ENCODE peak calls at places on chromosomes 6 and 20, in five cellular contexts. One of them, this sample, is unnamed.

GRCh38 chr20:35871311-35871771 is 83.0 kb downstream of the SCAND1 start:
- DNase-seq in GM12891: no peak
- DNase-seq in T-helper 1 cell: no peak
- DNase-seq in IMR-90: peak
- DNase-seq in right cardiac atrium: peak
- DNase-seq in this sample: no peak

GRCh38 chr6:3176562-3177355 is 19.4 kb upstream of the TUBB2A start:
- DNase-seq in GM12891: no peak
- DNase-seq in T-helper 1 cell: no peak
- DNase-seq in IMR-90: peak
- DNase-seq in right cardiac atrium: peak
- DNase-seq in this sample: no peak

GRCh38 chr20:46837083-46837482 is 57.6 kb upstream of the EYA2 start:
- DNase-seq in GM12891: no peak
- DNase-seq in T-helper 1 cell: no peak
- DNase-seq in IMR-90: peak
- DNase-seq in right cardiac atrium: no peak
- DNase-seq in this sample: no peak

GRCh38 chr20:611047-611842 is 1.1 kb upstream of the TCF15 start:
- DNase-seq in GM12891: no peak
- DNase-seq in T-helper 1 cell: no peak
- DNase-seq in IMR-90: no peak
- DNase-seq in right cardiac atrium: no peak
- DNase-seq in this sample: no peak

GRCh38 chr20:50368813-50369224 is 141.4 kb upstream of the PTPN1 start:
- DNase-seq in GM12891: no peak
- DNase-seq in T-helper 1 cell: no peak
- DNase-seq in IMR-90: peak
- DNase-seq in right cardiac atrium: no peak
- DNase-seq in this sample: no peak

GRCh38 chr20:25254986-25255680 is 7.2 kb downstream of the PYGB start:
- DNase-seq in GM12891: no peak
- DNase-seq in T-helper 1 cell: no peak
- DNase-seq in IMR-90: no peak
- DNase-seq in right cardiac atrium: peak
- DNase-seq in this sample: no peak

GRCh38 chr20:63066506-63067265 is 59.9 kb upstream of the BHLHE23 start:
- DNase-seq in GM12891: no peak
- DNase-seq in T-helper 1 cell: no peak
- DNase-seq in IMR-90: no peak
- DNase-seq in right cardiac atrium: no peak
- DNase-seq in this sample: peak

GRCh38 chr6:9316831-9317230 is 881.5 kb upstream of the SLC35B3 start:
- DNase-seq in GM12891: no peak
- DNase-seq in T-helper 1 cell: no peak
- DNase-seq in IMR-90: no peak
- DNase-seq in right cardiac atrium: no peak
- DNase-seq in this sample: no peak

GRCh38 chr6:158502593-158502950 is 57.3 kb upstream of the TMEM181 start:
- DNase-seq in GM12891: no peak
- DNase-seq in T-helper 1 cell: no peak
- DNase-seq in IMR-90: no peak
- DNase-seq in right cardiac atrium: no peak
- DNase-seq in this sample: no peak

GRCh38 chr6:41759905-41760579 is 12.8 kb upstream of the PGC start:
- DNase-seq in GM12891: no peak
- DNase-seq in T-helper 1 cell: no peak
- DNase-seq in IMR-90: no peak
- DNase-seq in right cardiac atrium: no peak
- DNase-seq in this sample: no peak

GRCh38 chr6:84707161-84707560 is 57.2 kb downstream of the TBX18 start:
- DNase-seq in GM12891: no peak
- DNase-seq in T-helper 1 cell: no peak
- DNase-seq in IMR-90: no peak
- DNase-seq in right cardiac atrium: no peak
- DNase-seq in this sample: no peak

GRCh38 chr6:34919651-34920050 is 30.6 kb downstream of the ANKS1A start:
- DNase-seq in GM12891: no peak
- DNase-seq in T-helper 1 cell: no peak
- DNase-seq in IMR-90: peak
- DNase-seq in right cardiac atrium: no peak
- DNase-seq in this sample: no peak

GRCh38 chr20:5212897-5213296 is 86.1 kb downstream of the CDS2 start:
- DNase-seq in GM12891: no peak
- DNase-seq in T-helper 1 cell: no peak
- DNase-seq in IMR-90: no peak
- DNase-seq in right cardiac atrium: no peak
- DNase-seq in this sample: no peak

GRCh38 chr20:20734475-20734948 is 22.1 kb upstream of the RALGAPA2 start:
- DNase-seq in GM12891: no peak
- DNase-seq in T-helper 1 cell: no peak
- DNase-seq in IMR-90: no peak
- DNase-seq in right cardiac atrium: no peak
- DNase-seq in this sample: no peak

GRCh38 chr6:76416821-76417605 is 344.6 kb upstream of the IMPG1 start:
- DNase-seq in GM12891: no peak
- DNase-seq in T-helper 1 cell: no peak
- DNase-seq in IMR-90: no peak
- DNase-seq in right cardiac atrium: no peak
- DNase-seq in this sample: no peak

GRCh38 chr20:35129647-35130069 is 17.5 kb downstream of the EDEM2 start:
- DNase-seq in GM12891: no peak
- DNase-seq in T-helper 1 cell: no peak
- DNase-seq in IMR-90: peak
- DNase-seq in right cardiac atrium: no peak
- DNase-seq in this sample: no peak

GRCh38 chr6:73523434-73524123 is 2.7 kb upstream of the EEF1A1 start:
- DNase-seq in GM12891: peak
- DNase-seq in T-helper 1 cell: peak
- DNase-seq in IMR-90: peak
- DNase-seq in right cardiac atrium: peak
- DNase-seq in this sample: peak

GRCh38 chr6:149854532-149854931 is 9.6 kb downstream of the LRP11 start:
- DNase-seq in GM12891: no peak
- DNase-seq in T-helper 1 cell: no peak
- DNase-seq in IMR-90: no peak
- DNase-seq in right cardiac atrium: peak
- DNase-seq in this sample: no peak

GRCh38 chr6:17584241-17584803 is 15.8 kb upstream of the FAM8A1 start:
- DNase-seq in GM12891: peak
- DNase-seq in T-helper 1 cell: no peak
- DNase-seq in IMR-90: peak
- DNase-seq in right cardiac atrium: no peak
- DNase-seq in this sample: no peak

GRCh38 chr20:12570371-12570770 is 438.4 kb upstream of the SPTLC3 start:
- DNase-seq in GM12891: no peak
- DNase-seq in T-helper 1 cell: no peak
- DNase-seq in IMR-90: no peak
- DNase-seq in right cardiac atrium: no peak
- DNase-seq in this sample: peak